ENCODE peak calls at places on chromosomes 1 and 21, in five cellular contexts. V is endodermal cell; U is NCI-H460; O is RCC 7860; I is NK-92 treated with Interleukin-12 subunit alpha and Interleukin-12 subunit beta, amount 100 ng/mL, for 24 hours. Y is an unnamed sample.

GRCh38 chr1:21703318-21703963 is 34.3 kb upstream of the RAP1GAP start:
- DNase-seq in U (peak), I (no peak), O (peak), V (no peak), Y (peak)

GRCh38 chr1:206739411-206740076 is 31.0 kb upstream of the IL19 start:
- DNase-seq in I (no peak), U (no peak), O (no peak), V (no peak), Y (peak)

GRCh38 chr1:2587071-2587859 is 688 bp downstream of the PRXL2B start:
- DNase-seq in V (no peak), O (no peak), I (no peak), U (no peak), Y (no peak)

GRCh38 chr1:151774540-151774939 is 11.2 kb upstream of the MRPL9 start:
- DNase-seq in U (no peak), O (no peak), V (no peak), I (no peak), Y (no peak)

GRCh38 chr1:63931468-63931867 is 157.7 kb downstream of the ROR1 start:
- DNase-seq in O (peak), V (no peak), I (no peak), U (no peak), Y (no peak)

GRCh38 chr1:1360511-1361169 is 2.3 kb upstream of the MXRA8 start:
- DNase-seq in V (peak), I (no peak), U (no peak), O (peak), Y (peak)

GRCh38 chr1:26907071-26907922 is 6.5 kb downstream of the NR0B2 start:
- DNase-seq in O (peak), U (no peak), V (no peak), I (no peak), Y (no peak)

GRCh38 chr21:45246014-45246413 is 41.7 kb downstream of the POFUT2 start:
- DNase-seq in V (peak), I (no peak), U (no peak), O (no peak), Y (no peak)

GRCh38 chr1:82454431-82454830 is 653.7 kb downstream of the ADGRL2 start:
- DNase-seq in V (no peak), U (no peak), O (no peak), I (no peak), Y (no peak)

Y was measured in COLO829.